ENCODE peak calls at places on chromosomes 13 and 19, in eight cellular contexts. One of them, this sample, is unnamed.

GRCh38 chr13:25267715-25268114 is 19.6 kb downstream of the MTMR6 start:
- DNase-seq in PC-3: peak; percentile 18
- DNase-seq in HCT116: no peak
- DNase-seq in GM23338: no peak
- DNase-seq in GM23248: peak; percentile 45
- DNase-seq in neural progenitor cell: no peak
- DNase-seq in MM.1S: no peak
- DNase-seq in OCI-LY7: peak; percentile 33
- DNase-seq in this sample: no peak

GRCh38 chr13:39835253-39835652 is 179.8 kb downstream of the COG6 start:
- DNase-seq in PC-3: peak; percentile 9
- DNase-seq in HCT116: no peak
- DNase-seq in GM23338: no peak
- DNase-seq in GM23248: no peak
- DNase-seq in neural progenitor cell: peak; percentile 56
- DNase-seq in MM.1S: no peak
- DNase-seq in OCI-LY7: no peak
- DNase-seq in this sample: no peak

GRCh38 chr19:58569191-58569942 is 3.8 kb downstream of the MZF1 start:
- DNase-seq in PC-3: no peak
- DNase-seq in HCT116: no peak
- DNase-seq in GM23338: no peak
- DNase-seq in GM23248: no peak
- DNase-seq in neural progenitor cell: no peak
- DNase-seq in MM.1S: no peak
- DNase-seq in OCI-LY7: no peak
- DNase-seq in this sample: peak; percentile 5

GRCh38 chr13:27353166-27353583 is 71.2 kb upstream of the GTF3A start:
- DNase-seq in PC-3: peak; percentile 74
- DNase-seq in HCT116: no peak
- DNase-seq in GM23338: no peak
- DNase-seq in GM23248: peak; percentile 40
- DNase-seq in neural progenitor cell: no peak
- DNase-seq in MM.1S: peak; percentile 55
- DNase-seq in OCI-LY7: peak; percentile 38
- DNase-seq in this sample: peak; percentile 57

GRCh38 chr19:2212861-2213711 is 23.0 kb downstream of the PLEKHJ1 start:
- DNase-seq in PC-3: no peak
- DNase-seq in HCT116: no peak
- DNase-seq in GM23338: no peak
- DNase-seq in GM23248: no peak
- DNase-seq in neural progenitor cell: no peak
- DNase-seq in MM.1S: no peak
- DNase-seq in OCI-LY7: no peak
- DNase-seq in this sample: peak; percentile 77

GRCh38 chr19:55550321-55550650 is 4.9 kb upstream of the SBK3 start:
- DNase-seq in PC-3: no peak
- DNase-seq in HCT116: no peak
- DNase-seq in GM23338: peak; percentile 83
- DNase-seq in GM23248: no peak
- DNase-seq in neural progenitor cell: no peak
- DNase-seq in MM.1S: no peak
- DNase-seq in OCI-LY7: no peak
- DNase-seq in this sample: no peak

GRCh38 chr13:89514534-89515312 is 1832.8 kb upstream of the MIR17HG start:
- DNase-seq in PC-3: peak; percentile 82
- DNase-seq in HCT116: no peak
- DNase-seq in GM23338: peak; percentile 76
- DNase-seq in GM23248: peak; percentile 19
- DNase-seq in neural progenitor cell: peak; percentile 43
- DNase-seq in MM.1S: no peak
- DNase-seq in OCI-LY7: no peak
- DNase-seq in this sample: peak; percentile 4

GRCh38 chr19:34363094-34363493 is 1.9 kb upstream of the GPI start:
- DNase-seq in PC-3: no peak
- DNase-seq in HCT116: no peak
- DNase-seq in GM23338: peak; percentile 71
- DNase-seq in GM23248: peak; percentile 13
- DNase-seq in neural progenitor cell: peak; percentile 52
- DNase-seq in MM.1S: no peak
- DNase-seq in OCI-LY7: no peak
- DNase-seq in this sample: no peak

GRCh38 chr13:93991569-93991968 is 487.9 kb downstream of the DCT start:
- DNase-seq in PC-3: no peak
- DNase-seq in HCT116: no peak
- DNase-seq in GM23338: no peak
- DNase-seq in GM23248: no peak
- DNase-seq in neural progenitor cell: no peak
- DNase-seq in MM.1S: no peak
- DNase-seq in OCI-LY7: no peak
- DNase-seq in this sample: no peak

GRCh38 chr19:2488942-2489731 is 13.2 kb downstream of the GADD45B start:
- DNase-seq in PC-3: peak; percentile 54
- DNase-seq in HCT116: no peak
- DNase-seq in GM23338: peak; percentile 75
- DNase-seq in GM23248: peak; percentile 82
- DNase-seq in neural progenitor cell: peak; percentile 85
- DNase-seq in MM.1S: peak; percentile 62
- DNase-seq in OCI-LY7: peak; percentile 68
- DNase-seq in this sample: peak; percentile 83

GRCh38 chr19:54137913-54138776 is 583 bp downstream of the CNOT3 start:
- DNase-seq in PC-3: no peak
- DNase-seq in HCT116: no peak
- DNase-seq in GM23338: peak; percentile 47
- DNase-seq in GM23248: peak; percentile 53
- DNase-seq in neural progenitor cell: peak; percentile 75
- DNase-seq in MM.1S: peak; percentile 29
- DNase-seq in OCI-LY7: peak; percentile 28
- DNase-seq in this sample: peak; percentile 50

GRCh38 chr13:110310541-110311491 is 3.7 kb downstream of the COL4A2 start:
- DNase-seq in PC-3: no peak
- DNase-seq in HCT116: no peak
- DNase-seq in GM23338: no peak
- DNase-seq in GM23248: no peak
- DNase-seq in neural progenitor cell: no peak
- DNase-seq in MM.1S: no peak
- DNase-seq in OCI-LY7: no peak
- DNase-seq in this sample: no peak

GRCh38 chr19:5150902-5151741 is 182.2 kb downstream of the KDM4B start:
- DNase-seq in PC-3: no peak
- DNase-seq in HCT116: no peak
- DNase-seq in GM23338: peak; percentile 60
- DNase-seq in GM23248: no peak
- DNase-seq in neural progenitor cell: no peak
- DNase-seq in MM.1S: no peak
- DNase-seq in OCI-LY7: no peak
- DNase-seq in this sample: no peak

GRCh38 chr19:30878456-30878855 is 470.8 kb downstream of the TSHZ3 start:
- DNase-seq in PC-3: no peak
- DNase-seq in HCT116: no peak
- DNase-seq in GM23338: no peak
- DNase-seq in GM23248: no peak
- DNase-seq in neural progenitor cell: no peak
- DNase-seq in MM.1S: no peak
- DNase-seq in OCI-LY7: no peak
- DNase-seq in this sample: no peak

GRCh38 chr13:113157206-113157928 is 1.1 kb upstream of the PROZ start:
- DNase-seq in PC-3: no peak
- DNase-seq in HCT116: no peak
- DNase-seq in GM23338: no peak
- DNase-seq in GM23248: no peak
- DNase-seq in neural progenitor cell: no peak
- DNase-seq in MM.1S: no peak
- DNase-seq in OCI-LY7: no peak
- DNase-seq in this sample: no peak
- TF ChIP-seq EZH2phosphoT487 in PC-3: no peak
- TF ChIP-seq EZH2phosphoT487 in HCT116: no peak
- TF ChIP-seq EZH2phosphoT487 in GM23338: no peak
- TF ChIP-seq EZH2phosphoT487 in GM23248: no peak
- TF ChIP-seq EZH2phosphoT487 in neural progenitor cell: no peak
- TF ChIP-seq EZH2phosphoT487 in MM.1S: no peak
- TF ChIP-seq EZH2phosphoT487 in OCI-LY7: no peak
- TF ChIP-seq EZH2phosphoT487 in this sample: no peak

GRCh38 chr13:99751517-99752199 is 219.9 kb downstream of the ZIC5 start:
- DNase-seq in PC-3: no peak
- DNase-seq in HCT116: no peak
- DNase-seq in GM23338: no peak
- DNase-seq in GM23248: no peak
- DNase-seq in neural progenitor cell: no peak
- DNase-seq in MM.1S: no peak
- DNase-seq in OCI-LY7: no peak
- DNase-seq in this sample: no peak
- TF ChIP-seq EZH2phosphoT487 in PC-3: no peak
- TF ChIP-seq EZH2phosphoT487 in HCT116: no peak
- TF ChIP-seq EZH2phosphoT487 in GM23338: no peak
- TF ChIP-seq EZH2phosphoT487 in GM23248: no peak
- TF ChIP-seq EZH2phosphoT487 in neural progenitor cell: no peak
- TF ChIP-seq EZH2phosphoT487 in MM.1S: no peak
- TF ChIP-seq EZH2phosphoT487 in OCI-LY7: no peak
- TF ChIP-seq EZH2phosphoT487 in this sample: no peak

DNA sequence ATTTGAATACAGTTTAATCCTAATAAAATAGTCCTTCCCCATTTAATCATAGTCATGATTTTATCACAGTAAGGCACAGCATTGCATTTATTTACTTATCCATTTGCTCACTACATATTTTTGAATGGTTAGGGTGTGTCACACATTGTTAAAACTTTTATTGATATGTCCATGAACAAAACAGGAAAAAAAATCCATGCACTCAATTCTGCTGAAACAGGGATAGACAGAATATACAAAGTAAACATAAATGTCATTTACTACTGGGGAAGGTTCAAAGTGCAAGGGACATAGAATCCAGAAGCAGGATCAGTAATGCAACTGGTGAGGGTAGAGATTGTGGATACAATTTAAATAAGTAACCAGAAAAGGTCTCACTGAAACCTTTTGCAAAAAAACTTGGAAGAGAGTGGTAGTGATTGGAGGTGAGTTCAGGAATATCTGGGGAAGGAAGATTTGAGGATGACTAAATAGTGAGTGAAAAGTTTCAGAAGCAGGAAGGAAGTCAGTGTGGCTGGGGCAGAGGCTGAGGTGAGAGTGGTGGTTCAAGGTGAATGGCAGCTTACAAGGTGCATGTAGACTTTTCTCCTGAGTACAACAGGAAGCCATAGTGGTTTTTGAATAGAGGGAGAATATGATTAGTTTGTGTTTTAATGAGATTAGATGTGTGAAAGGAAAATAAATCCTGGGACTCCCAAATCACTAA is 387.2 kb upstream of the ATXN8OS start:
- DNase-seq in PC-3: peak; percentile 38
- DNase-seq in HCT116: no peak
- DNase-seq in GM23338: no peak
- DNase-seq in GM23248: no peak
- DNase-seq in neural progenitor cell: no peak
- DNase-seq in MM.1S: no peak
- DNase-seq in OCI-LY7: no peak
- DNase-seq in this sample: peak; percentile 30
- TF ChIP-seq EZH2phosphoT487 in PC-3: no peak
- TF ChIP-seq EZH2phosphoT487 in HCT116: no peak
- TF ChIP-seq EZH2phosphoT487 in GM23338: no peak
- TF ChIP-seq EZH2phosphoT487 in GM23248: no peak
- TF ChIP-seq EZH2phosphoT487 in neural progenitor cell: no peak
- TF ChIP-seq EZH2phosphoT487 in MM.1S: no peak
- TF ChIP-seq EZH2phosphoT487 in OCI-LY7: no peak
- TF ChIP-seq EZH2phosphoT487 in this sample: no peak

GRCh38 chr19:11673608-11674041 is 65.1 kb downstream of the ZNF823 start:
- DNase-seq in PC-3: peak; percentile 52
- DNase-seq in HCT116: no peak
- DNase-seq in GM23338: peak; percentile 93
- DNase-seq in GM23248: peak; percentile 90
- DNase-seq in neural progenitor cell: peak; percentile 91
- DNase-seq in MM.1S: no peak
- DNase-seq in OCI-LY7: peak; percentile 28
- DNase-seq in this sample: peak; percentile 81
- TF ChIP-seq EZH2phosphoT487 in PC-3: no peak
- TF ChIP-seq EZH2phosphoT487 in HCT116: no peak
- TF ChIP-seq EZH2phosphoT487 in GM23338: no peak
- TF ChIP-seq EZH2phosphoT487 in GM23248: no peak
- TF ChIP-seq EZH2phosphoT487 in neural progenitor cell: no peak
- TF ChIP-seq EZH2phosphoT487 in MM.1S: no peak
- TF ChIP-seq EZH2phosphoT487 in OCI-LY7: no peak
- TF ChIP-seq EZH2phosphoT487 in this sample: no peak

DNA sequence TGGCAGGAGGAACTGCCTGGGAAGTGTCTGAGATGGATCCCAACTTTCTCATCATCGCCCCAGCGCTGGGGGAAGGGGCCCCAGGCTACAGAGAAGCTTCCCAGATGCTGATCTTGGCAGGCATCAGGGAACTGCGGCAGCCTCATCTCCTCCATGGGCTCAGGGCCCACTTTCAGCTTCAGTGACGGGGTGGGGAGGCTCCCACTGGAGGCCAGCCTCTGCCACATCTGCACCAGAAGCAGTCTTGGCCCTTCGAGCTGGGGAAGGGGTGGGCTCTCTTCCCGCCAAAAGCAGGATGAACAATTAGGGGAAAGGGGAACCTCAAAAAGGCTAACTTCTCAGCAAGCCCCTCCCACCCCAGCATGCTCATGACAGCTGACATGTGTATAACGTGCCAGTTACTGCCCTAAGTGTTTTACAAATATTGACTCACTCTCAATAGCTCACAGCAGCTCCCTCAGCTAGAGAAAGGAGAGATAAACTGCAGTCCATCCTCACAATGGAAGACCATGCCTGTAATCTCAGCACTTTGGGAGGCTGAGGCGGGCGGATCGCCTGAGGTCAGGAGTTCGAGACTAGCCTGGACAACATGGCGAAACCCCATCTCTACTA is 7.1 kb upstream of the S1PR2 start:
- DNase-seq in PC-3: peak; percentile 77
- DNase-seq in HCT116: no peak
- DNase-seq in GM23338: no peak
- DNase-seq in GM23248: peak; percentile 83
- DNase-seq in neural progenitor cell: no peak
- DNase-seq in MM.1S: no peak
- DNase-seq in OCI-LY7: peak; percentile 56
- DNase-seq in this sample: peak; percentile 78
- TF ChIP-seq EZH2phosphoT487 in PC-3: no peak
- TF ChIP-seq EZH2phosphoT487 in HCT116: no peak
- TF ChIP-seq EZH2phosphoT487 in GM23338: no peak
- TF ChIP-seq EZH2phosphoT487 in GM23248: no peak
- TF ChIP-seq EZH2phosphoT487 in neural progenitor cell: no peak
- TF ChIP-seq EZH2phosphoT487 in MM.1S: no peak
- TF ChIP-seq EZH2phosphoT487 in OCI-LY7: no peak
- TF ChIP-seq EZH2phosphoT487 in this sample: no peak